ENCODE peak calls at places on chromosomes 4 and X, in five cellular contexts. S is GM23338, K is hepatocyte, I is neural progenitor cell, Y is PC-3. H is an unnamed sample.
A peak's percentile ranks its signal among the peaks of the same experiment; 100 is the strongest.

GRCh38 chr4:100981447-100982204 is 365.7 kb downstream of the PPP3CA start:
- DNase-seq in I (no peak), S (no peak), K (peak; percentile 5), Y (no peak), H (no peak)

GRCh38 chr4:6275898-6276563 is 6.4 kb downstream of the WFS1 start:
- DNase-seq in K (peak; percentile 71), I (no peak), Y (no peak), S (no peak), H (no peak)

GRCh38 chrX:74160358-74160757 is 143.6 kb upstream of the ZCCHC13 start:
- DNase-seq in K (no peak), I (no peak), S (no peak), Y (no peak), H (no peak)

GRCh38 chr4:48944659-48945290 is 38.2 kb upstream of the OCIAD2 start:
- DNase-seq in K (no peak), Y (peak; percentile 30), I (peak; percentile 48), S (peak; percentile 78), H (peak; percentile 37)

GRCh38 chrX:27915617-27916016 is 65.6 kb downstream of the DCAF8L1 start:
- DNase-seq in I (no peak), Y (peak; percentile 11), K (no peak), S (no peak), H (no peak)

GRCh38 chr4:81030617-81031388 is at the start of gene BMP3:
- DNase-seq in I (peak; percentile 74), K (peak; percentile 40), Y (peak; percentile 54), S (peak; percentile 56), H (peak; percentile 72)

GRCh38 chrX:30576881-30577280 is 685 bp downstream of the TASL start:
- DNase-seq in S (no peak), K (no peak), I (no peak), Y (no peak), H (no peak)

GRCh38 chr4:41600243-41600642 is 62.3 kb downstream of the LIMCH1 start:
- DNase-seq in I (no peak), Y (peak; percentile 20), K (no peak), S (no peak), H (no peak)

GRCh38 chrX:12210196-12210815 is 72.0 kb downstream of the FRMPD4 start:
- DNase-seq in K (no peak), Y (peak; percentile 84), I (no peak), S (no peak), H (no peak)

GRCh38 chr4:104129243-104129642 is 365.5 kb downstream of the CXXC4 start:
- DNase-seq in Y (no peak), I (no peak), S (no peak), K (no peak), H (no peak)

GRCh38 chr4:2799444-2799911 is 6.6 kb downstream of the SH3BP2 start:
- DNase-seq in S (no peak), K (no peak), Y (no peak), I (peak; percentile 1), H (no peak)

GRCh38 chr4:77073981-77074865 is 1.6 kb downstream of the CCNI start:
- DNase-seq in I (peak; percentile 4), S (no peak), K (no peak), Y (no peak), H (no peak)

GRCh38 chrX:30150196-30150895 is 65.0 kb upstream of the MAGEB2 start:
- DNase-seq in S (no peak), Y (peak; percentile 54), I (no peak), K (no peak), H (no peak)

GRCh38 chr4:102554482-102554881 is 53.3 kb downstream of the NFKB1 start:
- DNase-seq in Y (no peak), S (no peak), K (no peak), I (peak; percentile 16), H (no peak)

GRCh38 chr4:61549356-61549755 is 349.2 kb downstream of the ADGRL3 start:
- DNase-seq in I (no peak), S (no peak), Y (no peak), K (no peak), H (no peak)

GRCh38 chr4:185096032-185096653 is 46.9 kb upstream of the SLC25A4 start:
- DNase-seq in S (peak; percentile 70), I (peak; percentile 57), Y (peak; percentile 55), K (peak; percentile 63), H (peak; percentile 60)

GRCh38 chr4:22653752-22654151 is 39.0 kb upstream of the GBA3 start:
- DNase-seq in S (no peak), I (no peak), K (no peak), Y (no peak), H (no peak)

GRCh38 chr4:3502941-3503936 is 29.0 kb downstream of the LRPAP1 start:
- DNase-seq in I (no peak), Y (no peak), K (no peak), S (no peak), H (no peak)

GRCh38 chr4:14871676-14872430 is 130.4 kb upstream of the CPEB2 start:
- DNase-seq in K (no peak), Y (peak; percentile 90), S (peak; percentile 72), I (peak; percentile 27), H (peak; percentile 14)

GRCh38 chr4:84937381-84937977 is 29.0 kb downstream of the WDFY3 start:
- DNase-seq in K (no peak), S (no peak), Y (no peak), I (no peak), H (no peak)

GRCh38 chr4:132866616-132867015 is 282.5 kb upstream of the PCDH10 start:
- DNase-seq in Y (no peak), K (no peak), I (no peak), S (no peak), H (no peak)

GRCh38 chr4:154471924-154472323 is 19.7 kb downstream of the DCHS2 start:
- DNase-seq in K (peak; percentile 16), S (no peak), Y (peak; percentile 6), I (no peak), H (no peak)

GRCh38 chrX:20507901-20508620 is 241.4 kb upstream of the RPS6KA3 start:
- DNase-seq in S (no peak), Y (peak; percentile 51), I (no peak), K (no peak), H (no peak)

GRCh38 chr4:169823685-169824084 is 65.9 kb upstream of the HPF1 start:
- DNase-seq in S (peak; percentile 83), Y (peak; percentile 60), K (peak; percentile 87), I (peak; percentile 87), H (peak; percentile 5)

DNA sequence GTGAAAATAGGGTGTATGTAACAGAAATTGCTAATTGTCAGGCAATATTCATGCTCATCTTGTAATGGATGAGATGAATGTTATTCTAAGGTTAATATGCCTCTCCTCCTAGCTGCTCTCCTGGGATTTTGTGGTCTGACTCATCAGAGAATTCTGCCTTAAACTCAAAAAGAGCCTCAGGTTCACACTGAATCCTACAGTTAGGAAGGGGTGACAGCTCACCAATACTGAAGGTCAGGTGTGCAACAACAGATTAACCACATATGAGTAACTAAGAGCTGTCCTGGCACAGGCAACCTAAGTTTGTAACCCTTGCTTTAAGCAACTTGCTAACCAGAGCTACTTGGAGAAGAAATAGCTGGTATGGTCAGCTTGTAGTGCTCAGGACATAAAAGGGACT is 197.7 kb downstream of the SPATA18 start:
- DNase-seq in S (no peak), K (no peak), Y (peak; percentile 93), I (no peak), H (no peak)
- H3K4me2 ChIP-seq in S (no peak overlapping the region), K (no peak overlapping the region), Y (peak overlapping the region; percentile 34), I (no peak overlapping the region), H (no peak overlapping the region)

DNA sequence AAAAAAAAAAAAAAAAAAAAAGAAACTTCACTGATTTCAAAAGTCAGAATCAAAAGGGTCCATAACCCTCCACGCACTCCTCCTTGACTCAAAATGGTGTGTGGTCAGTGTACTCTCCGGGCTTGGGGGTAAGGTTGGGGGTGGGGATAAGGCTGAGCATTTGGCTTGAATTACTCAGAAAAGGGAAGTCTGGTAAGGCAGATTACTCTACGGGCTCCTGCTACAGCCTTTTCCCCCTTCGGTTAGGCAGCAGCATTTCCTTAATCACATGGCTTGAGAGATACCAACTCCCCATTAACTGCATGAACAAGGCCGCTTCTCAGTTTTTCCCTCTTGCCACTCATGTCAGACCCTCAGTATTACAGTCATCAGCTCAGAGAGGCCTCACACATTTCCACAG is 135.4 kb upstream of the DUSP21 start:
- DNase-seq in S (no peak), K (no peak), I (no peak), Y (no peak), H (no peak)
- TF ChIP-seq EZH2phosphoT487 in S (no peak), K (no peak), I (no peak), Y (no peak), H (no peak)

GRCh38 chr4:74999714-75000309 is 66.9 kb downstream of the PARM1 start:
- DNase-seq in Y (no peak), S (no peak), I (no peak), K (no peak), H (no peak)

GRCh38 chr4:74996996-74997395 is 64.1 kb downstream of the PARM1 start:
- DNase-seq in I (no peak), S (no peak), Y (peak; percentile 76), K (no peak), H (no peak)

GRCh38 chr4:75002381-75002780 is 69.5 kb downstream of the PARM1 start:
- DNase-seq in K (no peak), Y (peak; percentile 65), I (no peak), S (no peak), H (no peak)

GRCh38 chr4:74997942-74998341 is 65.0 kb downstream of the PARM1 start:
- DNase-seq in Y (no peak), I (no peak), S (no peak), K (no peak), H (no peak)
- H3K4me2 ChIP-seq in Y (no peak overlapping the region), I (no peak overlapping the region), S (no peak overlapping the region), K (no peak overlapping the region), H (no peak overlapping the region)

GRCh38 chr4:138050601-138051000 is 191.5 kb downstream of the SLC7A11 start:
- DNase-seq in I (peak; percentile 83), Y (no peak), K (no peak), S (peak; percentile 51), H (no peak)

GRCh38 chr4:138056541-138056940 is 185.6 kb downstream of the SLC7A11 start:
- DNase-seq in S (no peak), Y (peak; percentile 75), K (no peak), I (no peak), H (no peak)

GRCh38 chr4:138051157-138051556 is 191.0 kb downstream of the SLC7A11 start:
- DNase-seq in S (no peak), Y (peak; percentile 6), I (no peak), K (no peak), H (no peak)

GRCh38 chr4:138055890-138056289 is 186.3 kb downstream of the SLC7A11 start:
- DNase-seq in I (no peak), K (no peak), S (no peak), Y (peak; percentile 69), H (no peak)

GRCh38 chr4:138053601-138054322 is 188.4 kb downstream of the SLC7A11 start:
- DNase-seq in I (no peak), Y (peak; percentile 81), K (peak; percentile 78), S (no peak), H (no peak)
- TF ChIP-seq EZH2phosphoT487 in I (no peak), Y (no peak), K (no peak), S (no peak), H (no peak)

DNA sequence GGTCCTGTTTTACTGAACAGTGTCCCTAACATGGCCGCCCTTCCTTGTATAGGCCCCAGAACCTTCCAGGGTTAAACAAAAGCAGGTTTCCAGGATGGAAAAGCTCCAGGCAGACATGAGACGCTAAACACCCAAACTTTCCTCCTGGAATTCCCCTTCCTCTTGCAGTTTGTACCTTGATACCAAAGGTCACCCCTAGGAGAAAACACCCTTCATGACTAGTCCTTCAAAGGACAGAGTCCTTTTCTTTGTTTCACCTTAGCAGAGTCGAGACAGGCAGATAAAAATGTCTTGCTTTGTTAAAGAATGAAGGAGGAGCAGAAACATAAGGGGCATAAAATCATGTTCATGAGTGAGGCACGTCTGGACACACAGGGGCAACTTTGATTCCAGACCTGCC is 247.5 kb downstream of the BCOR start:
- DNase-seq in K (peak; percentile 27), S (no peak), Y (no peak), I (no peak), H (no peak)
- H3K4me2 ChIP-seq in K (no peak overlapping the region), S (peak overlapping the region; percentile 48), Y (no peak overlapping the region), I (no peak overlapping the region), H (no peak overlapping the region)